ENCODE peak calls at places on chromosomes 3 and 15, in four cellular contexts. V is DND-41, G is neuronal stem cell, H is fibroblast of lung. M is an unnamed sample.

GRCh38 chr3:119558528-119559339 is 680 bp downstream of the CD80 start:
- DNase-seq in V (no peak), G (no peak), H (no peak), M (no peak)

GRCh38 chr15:60119101-60119500 is 115.0 kb downstream of the FOXB1 start:
- DNase-seq in V (no peak), G (no peak), H (no peak), M (no peak)

GRCh38 chr3:178325330-178325729 is 210.9 kb upstream of the KCNMB2 start:
- DNase-seq in V (no peak), G (no peak), H (peak; percentile 73), M (peak; percentile 28)

GRCh38 chr3:194671511-194671899 is 486 bp downstream of the LSG1 start:
- DNase-seq in V (peak; percentile 14), G (no peak), H (peak; percentile 37), M (peak; percentile 72)

GRCh38 chr3:140628606-140629005 is 49.3 kb upstream of the TRIM42 start:
- DNase-seq in V (no peak), G (no peak), H (no peak), M (no peak)

GRCh38 chr3:128364808-128365360 is 101.8 kb downstream of the DNAJB8 start:
- DNase-seq in V (no peak), G (no peak), H (no peak), M (no peak)

GRCh38 chr15:42728975-42729374 is 8.0 kb downstream of the CDAN1 start:
- DNase-seq in V (no peak), G (no peak), H (no peak), M (no peak)

GRCh38 chr3:158058775-158059174 is 47.4 kb downstream of the SHOX2 start:
- DNase-seq in V (no peak), G (no peak), H (no peak), M (no peak)

GRCh38 chr15:77631790-77632551 is 741 bp downstream of the LINGO1 start:
- DNase-seq in V (no peak), G (no peak), H (no peak), M (no peak)

GRCh38 chr3:59127071-59127470 is 77.2 kb upstream of the CFAP20DC start:
- DNase-seq in V (no peak), G (no peak), H (peak; percentile 89), M (no peak)

GRCh38 chr15:67801926-67802914 is 23.1 kb upstream of the SKOR1 start:
- DNase-seq in V (no peak), G (no peak), H (no peak), M (no peak)

GRCh38 chr15:60091150-60091549 is 87.0 kb downstream of the FOXB1 start:
- DNase-seq in V (no peak), G (no peak), H (peak; percentile 90), M (no peak)

GRCh38 chr3:49017978-49018706 is at the start of gene DALRD3:
- DNase-seq in V (peak; percentile 65), G (peak; percentile 56), H (peak; percentile 67), M (peak; percentile 67)

GRCh38 chr3:197465996-197466549 is 89.7 kb downstream of the BDH1 start:
- DNase-seq in V (no peak), G (no peak), H (peak; percentile 88), M (no peak)

GRCh38 chr3:120368172-120368571 is 19.0 kb upstream of the LRRC58 start:
- DNase-seq in V (no peak), G (no peak), H (no peak), M (no peak)

GRCh38 chr3:72203105-72203504 is 418.2 kb upstream of the PROK2 start:
- DNase-seq in V (no peak), G (no peak), H (no peak), M (no peak)

GRCh38 chr3:72196377-72196929 is 411.5 kb upstream of the PROK2 start:
- DNase-seq in V (no peak), G (no peak), H (no peak), M (no peak)

GRCh38 chr3:72195895-72196294 is 410.9 kb upstream of the PROK2 start:
- DNase-seq in V (no peak), G (no peak), H (no peak), M (no peak)

GRCh38 chr3:72200332-72200731 is 415.4 kb upstream of the PROK2 start:
- DNase-seq in V (no peak), G (no peak), H (no peak), M (no peak)

DNA sequence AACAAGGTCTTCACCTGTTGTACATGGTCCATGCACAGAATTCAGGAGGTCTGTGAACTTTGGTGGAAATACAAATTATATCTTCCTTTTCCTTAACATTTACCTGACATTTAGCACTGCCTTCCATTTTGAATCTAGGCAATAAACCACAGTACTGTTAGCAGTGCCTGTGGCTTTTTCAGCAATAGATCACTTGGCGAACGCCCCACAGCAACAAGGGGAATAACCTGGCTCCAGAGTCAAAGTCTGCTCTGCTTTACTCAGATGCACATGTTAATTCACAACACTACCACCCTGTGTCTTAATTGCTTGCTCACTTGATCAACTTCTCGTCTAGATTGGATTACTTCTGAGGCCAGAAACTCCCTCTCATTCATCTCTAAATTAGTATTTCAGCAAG is 414.6 kb upstream of the PROK2 start:
- DNase-seq in V (no peak), G (no peak), H (no peak), M (no peak)
- H3K9ac ChIP-seq in V (no peak overlapping the region), G (no peak overlapping the region), H (no peak overlapping the region), M (no peak overlapping the region)

DNA sequence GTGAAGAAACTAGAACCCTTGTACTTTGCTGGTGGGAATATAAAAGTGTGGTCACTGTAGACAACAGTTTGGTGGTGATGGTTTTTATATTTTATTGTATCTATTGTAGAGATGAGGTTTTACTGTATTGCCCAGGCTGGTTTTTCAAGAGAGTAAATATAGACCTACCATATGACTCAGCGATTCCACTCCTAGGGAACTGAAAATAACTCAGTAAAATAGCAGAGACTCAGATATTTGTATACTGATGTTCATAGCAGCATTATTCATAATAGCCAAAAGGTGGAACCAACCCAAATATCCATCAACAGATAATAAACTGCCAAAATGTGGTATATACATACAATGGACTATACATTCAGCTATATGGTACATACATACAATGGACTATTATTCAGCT is 68.8 kb upstream of the IL12A start:
- DNase-seq in V (no peak), G (no peak), H (peak; percentile 63), M (peak; percentile 82)
- H3K9ac ChIP-seq in V (no peak overlapping the region), G (no peak overlapping the region), H (no peak overlapping the region), M (no peak overlapping the region)

DNA sequence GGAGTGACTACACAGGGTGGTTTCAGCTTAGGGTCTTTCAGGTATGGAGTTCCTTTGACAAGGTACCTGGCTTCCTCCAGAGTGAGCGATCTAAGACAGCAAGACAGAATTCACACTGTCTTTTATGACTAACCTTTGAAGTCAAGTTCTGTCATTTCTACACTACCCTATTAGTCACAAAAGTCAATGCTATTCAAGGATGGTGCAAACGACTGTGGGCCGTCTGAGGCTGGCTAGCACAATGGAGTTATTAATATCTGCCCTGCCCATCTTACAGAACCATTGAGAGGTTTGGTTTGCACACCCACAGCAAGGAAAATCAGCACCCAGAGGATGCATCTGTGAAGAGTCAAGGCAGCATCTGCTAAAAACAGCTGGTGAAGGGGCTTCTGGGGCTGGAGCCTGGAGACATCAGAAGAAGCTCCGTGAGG is 62.9 kb upstream of the XCR1 start:
- DNase-seq in V (no peak), G (no peak), H (no peak), M (no peak)
- H3K9ac ChIP-seq in V (no peak overlapping the region), G (no peak overlapping the region), H (no peak overlapping the region), M (no peak overlapping the region)

DNA sequence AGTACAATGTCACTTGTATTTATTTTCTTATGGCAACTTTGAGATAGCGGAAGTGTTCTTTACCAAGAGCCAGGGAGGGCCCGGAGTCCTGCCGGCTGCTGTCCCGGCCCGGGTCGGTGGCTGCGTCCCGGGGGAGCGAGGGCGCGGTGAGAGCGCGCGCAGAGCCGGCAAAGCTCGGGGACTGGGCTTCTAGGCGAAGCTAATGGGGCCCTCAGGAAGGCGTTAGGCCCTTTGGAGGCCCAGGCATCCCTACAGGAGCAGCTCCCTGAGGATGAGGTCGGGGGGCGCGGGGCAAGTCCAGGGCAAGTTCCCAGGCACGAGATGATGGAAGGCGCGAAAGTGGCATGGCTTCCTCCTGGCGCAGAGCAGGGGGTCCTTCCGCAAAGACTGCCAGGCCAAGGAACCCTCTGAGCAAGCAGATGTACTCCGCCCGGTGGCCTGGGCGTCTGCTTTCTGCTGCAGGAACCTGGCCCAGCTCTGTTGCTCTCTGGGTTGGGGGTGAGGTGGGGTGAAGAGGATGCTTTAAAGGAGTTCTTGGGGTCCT is 13.1 kb downstream of the NR2F2 start:
- DNase-seq in V (no peak), G (no peak), H (peak; percentile 29), M (no peak)
- H3K9ac ChIP-seq in V (no peak overlapping the region), G (peak overlapping the region; percentile 63), H (peak overlapping the region; percentile 70), M (no peak overlapping the region)

GRCh38 chr3:46423588-46423987 is 16.5 kb downstream of the CCRL2 start:
- DNase-seq in V (no peak), G (no peak), H (peak; percentile 56), M (no peak)
- H3K9ac ChIP-seq in V (no peak overlapping the region), G (no peak overlapping the region), H (no peak overlapping the region), M (no peak overlapping the region)

DNA sequence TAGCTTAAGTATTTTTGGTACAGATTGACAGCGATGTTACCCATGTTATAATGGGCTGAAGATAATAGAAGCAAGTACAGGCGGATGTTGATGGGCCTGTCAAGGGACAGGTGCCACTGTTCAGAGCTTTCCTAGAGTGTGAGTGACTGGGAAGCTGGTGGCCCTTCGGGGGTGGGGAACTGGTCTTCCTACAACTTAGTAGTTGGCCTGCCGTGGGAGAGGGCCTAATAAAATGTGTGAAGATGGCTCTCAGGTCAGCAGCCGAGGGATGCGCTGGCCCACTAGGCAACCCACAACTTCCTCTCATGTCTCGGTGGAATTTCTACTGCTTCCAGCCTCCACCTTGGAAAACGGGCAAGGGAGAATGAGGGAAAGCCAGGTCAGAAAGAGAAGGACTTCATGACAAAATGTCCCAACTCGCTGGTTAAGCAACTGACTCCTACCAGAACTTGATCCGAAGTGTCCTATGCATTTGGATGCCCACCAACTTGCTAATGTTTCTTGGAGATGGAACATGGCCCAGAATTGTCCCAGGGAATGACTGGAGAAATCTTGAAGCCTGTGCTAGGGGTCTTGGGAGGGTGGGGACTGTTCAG is 1.4 kb downstream of the GYG1 start:
- DNase-seq in V (no peak), G (no peak), H (no peak), M (no peak)
- H3K9ac ChIP-seq in V (no peak overlapping the region), G (no peak overlapping the region), H (peak overlapping the region; percentile 89), M (peak overlapping the region; percentile 94)

DNA sequence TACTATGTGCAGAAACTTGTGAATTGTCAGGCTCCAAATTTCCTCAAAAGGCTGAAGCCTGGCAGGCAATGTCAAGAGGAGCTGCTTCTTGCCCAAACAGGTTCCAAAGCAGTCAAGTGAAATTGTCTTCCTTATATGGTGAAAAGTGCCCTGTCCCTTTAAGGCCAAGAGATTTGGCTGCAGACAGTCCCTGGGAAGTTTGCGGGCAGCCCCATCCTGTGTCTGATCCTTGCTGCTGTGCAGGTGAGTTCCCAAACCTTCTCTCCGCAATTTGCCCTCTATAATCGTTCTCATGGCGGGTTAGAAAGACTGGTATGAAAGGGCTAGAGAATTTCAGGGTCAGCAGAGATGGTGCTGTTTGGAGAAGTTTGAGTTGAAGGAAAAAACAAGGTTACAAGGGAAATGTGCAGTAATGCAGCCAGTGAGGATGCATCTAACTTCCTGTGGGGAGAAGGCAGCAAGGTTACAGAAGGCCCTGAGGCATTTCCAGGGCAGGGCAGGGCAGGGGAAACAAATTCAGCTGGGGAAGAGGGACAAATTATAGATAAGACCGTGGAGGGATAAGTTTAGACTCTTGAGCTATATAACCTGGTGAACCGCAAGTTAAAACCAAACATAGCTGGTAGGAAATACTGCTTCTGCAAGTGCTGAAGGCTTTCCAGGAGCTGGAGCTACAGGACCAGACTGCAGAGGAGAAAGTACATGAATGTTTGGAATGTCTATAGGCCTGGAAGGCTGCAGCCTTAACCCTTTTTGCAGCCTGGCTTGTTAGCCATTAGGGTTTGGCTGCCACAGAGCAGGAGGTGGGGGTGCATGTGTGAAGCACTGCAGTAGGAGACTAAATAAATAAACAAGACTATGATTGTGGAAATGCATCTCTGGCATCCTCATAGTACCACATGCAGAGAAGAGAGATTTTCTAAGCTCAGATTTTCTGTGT is 256.2 kb upstream of the IL12A start:
- DNase-seq in V (no peak), G (peak; percentile 24), H (peak; percentile 93), M (peak; percentile 5)
- H3K9ac ChIP-seq in V (no peak overlapping the region), G (no peak overlapping the region), H (no peak overlapping the region), M (no peak overlapping the region)

M was measured in MM.1S.